ENCODE peak calls at places on chromosome 9, in nine cellular contexts. L, Q, T, Y, D, C, V, P and N are unnamed samples.

GRCh38 chr9:16335788-16336580 is 534.5 kb downstream of the BNC2 start:
- DNase-seq in L (peak), D (peak), Q (no peak), V (peak), Y (no peak), C (no peak), P (no peak), T (peak), N (no peak)

GRCh38 chr9:18668944-18669343 is 195.0 kb downstream of the ADAMTSL1 start:
- DNase-seq in V (no peak), L (no peak), D (no peak), P (no peak), Y (no peak), C (no peak), Q (no peak), T (no peak), N (no peak)

GRCh38 chr9:110687497-110687896 is 18.9 kb downstream of the MUSK start:
- DNase-seq in Q (no peak), V (peak), C (no peak), D (no peak), P (no peak), T (no peak), L (no peak), Y (no peak), N (no peak)

GRCh38 chr9:98374385-98375051 is 119.1 kb upstream of the TBC1D2 start:
- DNase-seq in C (no peak), V (peak), Y (no peak), D (peak), P (no peak), L (peak), T (peak), Q (no peak), N (no peak)

GRCh38 chr9:115328228-115328627 is 210.3 kb upstream of the TNC start:
- DNase-seq in V (peak), T (no peak), C (no peak), D (peak), Q (no peak), P (no peak), Y (no peak), L (no peak), N (no peak)

GRCh38 chr9:137670391-137671195 is 51.8 kb downstream of the EHMT1 start:
- DNase-seq in Q (no peak), L (peak), Y (no peak), V (no peak), P (no peak), D (no peak), T (peak), C (no peak), N (no peak)

GRCh38 chr9:99192786-99193465 is 28.8 kb downstream of the ALG2 start:
- DNase-seq in P (no peak), L (no peak), Q (no peak), D (peak), C (no peak), Y (no peak), T (no peak), V (no peak), N (peak)

GRCh38 chr9:87119328-87119881 is 172.1 kb upstream of the GAS1 start:
- DNase-seq in Q (no peak), L (peak), Y (no peak), V (peak), C (no peak), T (peak), P (no peak), D (peak), N (no peak)

GRCh38 chr9:121690316-121690715 is 38.9 kb downstream of the DAB2IP start:
- DNase-seq in D (no peak), L (no peak), V (peak), Q (no peak), T (no peak), C (no peak), Y (no peak), P (no peak), N (no peak)

GRCh38 chr9:128552153-128552743 is at the start of gene SPTAN1:
- DNase-seq in P (peak), C (peak), D (peak), V (peak), T (peak), Q (peak), Y (peak), L (peak), N (peak)

GRCh38 chr9:115973241-115973640 is 180.3 kb upstream of the PAPPA start:
- DNase-seq in Q (no peak), D (no peak), L (no peak), T (peak), C (no peak), P (no peak), Y (no peak), V (no peak), N (no peak)

GRCh38 chr9:111794837-111795556 is at the start of gene SHOC1:
- DNase-seq in T (no peak), Y (no peak), D (no peak), C (no peak), P (no peak), L (no peak), V (no peak), Q (no peak), N (no peak)

GRCh38 chr9:129333961-129334743 is 156.1 kb upstream of the IER5L start:
- DNase-seq in L (peak), Y (peak), T (peak), C (no peak), Q (no peak), D (peak), P (peak), V (no peak), N (peak)